ENCODE peak calls at places on chromosomes 7 and 10, in eight cellular contexts. I is NCI-H2171; W is B cell; M is activated CD4-positive, alpha-beta T cell treated with anti-CD3 and anti-CD28 coated beads for 24 hours; C is HT-29; V is hepatic stellate cell; R is CD8-positive, alpha-beta memory T cell; A is ACHN. J is an unnamed sample.

GRCh38 chr10:16809074-16809718 is 8.0 kb downstream of the RSU1 start:
- DNase-seq in C (peak), M (peak), W (peak), R (peak), V (peak), A (peak), I (no peak), J (peak)

GRCh38 chr10:50221470-50221869 is 29.8 kb downstream of the ASAH2 start:
- DNase-seq in V (no peak), R (no peak), A (no peak), C (no peak), W (no peak), I (no peak), M (no peak), J (no peak)

GRCh38 chr7:39709768-39710291 is 86.5 kb downstream of the RALA start:
- DNase-seq in C (no peak), M (no peak), A (no peak), I (peak), W (no peak), R (no peak), V (no peak), J (no peak)

GRCh38 chr10:78319841-78320240 is 286.2 kb downstream of the RPS24 start:
- DNase-seq in V (no peak), M (no peak), C (no peak), W (no peak), A (no peak), R (no peak), I (no peak), J (no peak)

GRCh38 chr7:5494320-5494682 is 70.7 kb upstream of the TNRC18 start:
- DNase-seq in W (no peak), A (no peak), R (no peak), I (no peak), V (no peak), C (no peak), M (no peak), J (no peak)

GRCh38 chr10:127563718-127564553 is 14.8 kb downstream of the NPS start:
- DNase-seq in V (no peak), R (no peak), W (peak), A (peak), C (peak), M (peak), I (no peak), J (no peak)

GRCh38 chr7:36862685-36863375 is 138.5 kb upstream of the AOAH start:
- DNase-seq in A (no peak), W (no peak), V (no peak), C (no peak), R (no peak), I (no peak), M (no peak), J (no peak)

GRCh38 chr7:117829450-117829849 is 43.8 kb downstream of the CTTNBP2 start:
- DNase-seq in A (no peak), M (no peak), R (no peak), V (no peak), I (no peak), C (peak), W (no peak), J (no peak)

GRCh38 chr10:75379234-75379724 is 22.3 kb downstream of the ZNF503 start:
- DNase-seq in V (no peak), C (no peak), W (no peak), M (no peak), A (no peak), I (no peak), R (no peak), J (peak)

GRCh38 chr10:14009315-14010082 is 321.2 kb downstream of the FRMD4A start:
- DNase-seq in A (peak), C (no peak), V (no peak), M (peak), I (no peak), R (peak), W (peak), J (no peak)

GRCh38 chr10:44468525-44468924 is 83.6 kb upstream of the CXCL12 start:
- DNase-seq in W (no peak), V (no peak), M (no peak), I (no peak), A (no peak), R (no peak), C (no peak), J (no peak)

GRCh38 chr10:32771217-32771616 is 186.8 kb downstream of the ITGB1 start:
- DNase-seq in I (no peak), R (no peak), M (no peak), C (no peak), W (no peak), V (no peak), A (no peak), J (no peak)

GRCh38 chr7:30157217-30157616 is 22.4 kb downstream of the MTURN start:
- DNase-seq in W (no peak), C (no peak), I (no peak), M (no peak), V (no peak), R (peak), A (no peak), J (no peak)

GRCh38 chr10:131571845-131572244 is 260.3 kb upstream of the TCERG1L start:
- DNase-seq in V (no peak), R (no peak), I (no peak), M (no peak), W (no peak), C (no peak), A (no peak), J (no peak)

GRCh38 chr10:113820507-113820906 is 33.4 kb downstream of the DCLRE1A start:
- DNase-seq in V (no peak), M (no peak), W (no peak), A (no peak), R (no peak), C (no peak), I (no peak), J (no peak)

GRCh38 chr7:139396323-139396951 is 36.7 kb downstream of the LUC7L2 start:
- DNase-seq in V (peak), R (no peak), M (no peak), A (no peak), W (no peak), C (no peak), I (no peak), J (no peak)

GRCh38 chr7:116212859-116213258 is 2.5 kb downstream of the TES start:
- DNase-seq in R (no peak), W (no peak), V (no peak), C (no peak), A (no peak), I (no peak), M (no peak), J (no peak)

GRCh38 chr10:78742730-78743615 is 325.8 kb upstream of the ZMIZ1 start:
- DNase-seq in R (peak), W (no peak), V (no peak), M (no peak), A (no peak), C (no peak), I (no peak), J (no peak)

GRCh38 chr10:5584895-5585516 is 60.2 kb downstream of the CALML3 start:
- DNase-seq in W (no peak), I (no peak), A (no peak), M (no peak), R (no peak), V (peak), C (no peak), J (peak)

GRCh38 chr7:128948312-128948973 is 10.7 kb downstream of the IRF5 start:
- DNase-seq in W (no peak), M (no peak), I (no peak), A (no peak), C (no peak), V (no peak), R (no peak), J (no peak)

J was measured in HTR-8/SVneo.